ENCODE peak calls at places on chromosomes 1 and 21, in six cellular contexts. J is NCI-H1417, I is mesothelial cell of epicardium, P is keratinocyte, A is endothelial cell, E is RPMI7951. G is an unnamed sample.

GRCh38 chr1:111656093-111657017 is 36.8 kb downstream of the RAP1A start:
- DNase-seq in A (peak), E (peak), J (peak), I (no peak), P (no peak), G (no peak)

GRCh38 chr1:238406098-238406497 is 515.4 kb upstream of the ZP4 start:
- DNase-seq in P (no peak), I (no peak), A (no peak), E (no peak), J (no peak), G (no peak)

GRCh38 chr1:31976401-31976800 is 37.3 kb upstream of the KHDRBS1 start:
- DNase-seq in A (no peak), P (no peak), J (no peak), I (no peak), E (peak), G (no peak)

GRCh38 chr1:160971618-160972056 is 17.0 kb upstream of the ITLN2 start:
- DNase-seq in J (no peak), E (peak), I (no peak), A (no peak), P (no peak), G (no peak)

GRCh38 chr1:43858324-43858723 is 75.3 kb upstream of the ARTN start:
- DNase-seq in E (peak), J (peak), A (no peak), P (peak), I (peak), G (peak)

GRCh38 chr21:44301093-44301492 is 1.2 kb downstream of the PFKL start:
- DNase-seq in P (no peak), I (no peak), A (no peak), E (no peak), J (no peak), G (no peak)

GRCh38 chr1:145892486-145893087 is 6.9 kb upstream of the ANKRD35 start:
- DNase-seq in J (no peak), P (no peak), I (no peak), E (peak), A (no peak), G (no peak)

GRCh38 chr1:112488141-112488540 is 20.6 kb upstream of the WNT2B start:
- DNase-seq in A (no peak), P (no peak), I (no peak), J (no peak), E (no peak), G (no peak)

GRCh38 chr21:37712204-37712934 is 203.9 kb downstream of the KCNJ6 start:
- DNase-seq in E (peak), J (peak), I (peak), A (peak), P (no peak), G (peak)

GRCh38 chr1:219304227-219305226 is 130.8 kb downstream of the LYPLAL1 start:
- DNase-seq in J (no peak), I (no peak), P (no peak), A (no peak), E (peak), G (no peak)

GRCh38 chr1:100187912-100188311 is 9.9 kb upstream of the LRRC39 start:
- DNase-seq in P (no peak), J (no peak), E (peak), I (no peak), A (no peak), G (peak)

G was measured in lung.